ENCODE peak calls at places on chromosomes 13 and 19, in six cellular contexts. One of them, this sample, is unnamed.

GRCh38 chr13:60617863-60618733 is 221.1 kb downstream of the TDRD3 start:
- DNase-seq in mesendoderm: peak; percentile 80
- DNase-seq in trophoblast cell: no peak
- DNase-seq in H1: peak; percentile 54
- DNase-seq in neuronal stem cell: no peak
- DNase-seq in IMR-90: peak; percentile 36
- DNase-seq in this sample: peak; percentile 13

GRCh38 chr19:4014541-4015491 is 7.3 kb downstream of the PIAS4 start:
- DNase-seq in mesendoderm: peak; percentile 45
- DNase-seq in IMR-90: no peak
- DNase-seq in trophoblast cell: no peak
- DNase-seq in neuronal stem cell: no peak
- DNase-seq in H1: peak; percentile 87
- DNase-seq in this sample: no peak

GRCh38 chr13:97142452-97142851 is 79.7 kb upstream of the MBNL2 start:
- DNase-seq in mesendoderm: peak; percentile 77
- DNase-seq in H1: no peak
- DNase-seq in neuronal stem cell: no peak
- DNase-seq in trophoblast cell: peak; percentile 63
- DNase-seq in IMR-90: no peak
- DNase-seq in this sample: peak; percentile 66

GRCh38 chr13:99086869-99087129 is 108.9 kb upstream of the DOCK9 start:
- DNase-seq in mesendoderm: peak; percentile 41
- DNase-seq in trophoblast cell: no peak
- DNase-seq in IMR-90: no peak
- DNase-seq in neuronal stem cell: peak; percentile 31
- DNase-seq in H1: no peak
- DNase-seq in this sample: no peak

GRCh38 chr13:30421093-30422055 is 919 bp upstream of the UBE2L5 start:
- DNase-seq in mesendoderm: peak; percentile 83
- DNase-seq in neuronal stem cell: peak; percentile 74
- DNase-seq in IMR-90: peak; percentile 80
- DNase-seq in trophoblast cell: peak; percentile 87
- DNase-seq in H1: peak; percentile 78
- DNase-seq in this sample: peak; percentile 91

GRCh38 chr13:51804295-51805172 is 571 bp upstream of the DHRS12 start:
- DNase-seq in neuronal stem cell: no peak
- DNase-seq in IMR-90: no peak
- DNase-seq in H1: no peak
- DNase-seq in trophoblast cell: no peak
- DNase-seq in mesendoderm: no peak
- DNase-seq in this sample: no peak

GRCh38 chr13:102693250-102693649 is 1.6 kb downstream of the METTL21C start:
- DNase-seq in mesendoderm: no peak
- DNase-seq in H1: no peak
- DNase-seq in IMR-90: no peak
- DNase-seq in neuronal stem cell: no peak
- DNase-seq in trophoblast cell: no peak
- DNase-seq in this sample: no peak

GRCh38 chr13:51266642-51267041 is 44.4 kb downstream of the FAM124A start:
- DNase-seq in neuronal stem cell: no peak
- DNase-seq in IMR-90: no peak
- DNase-seq in mesendoderm: no peak
- DNase-seq in H1: no peak
- DNase-seq in trophoblast cell: no peak
- DNase-seq in this sample: no peak

GRCh38 chr13:41562083-41562482 is 104.7 kb downstream of the RGCC start:
- DNase-seq in IMR-90: peak; percentile 92
- DNase-seq in trophoblast cell: peak; percentile 22
- DNase-seq in mesendoderm: no peak
- DNase-seq in H1: no peak
- DNase-seq in neuronal stem cell: no peak
- DNase-seq in this sample: peak; percentile 69

GRCh38 chr19:14073232-14073924 is 792 bp downstream of the MISP3 start:
- DNase-seq in mesendoderm: peak; percentile 72
- DNase-seq in neuronal stem cell: peak; percentile 75
- DNase-seq in IMR-90: peak; percentile 82
- DNase-seq in trophoblast cell: peak; percentile 41
- DNase-seq in H1: peak; percentile 86
- DNase-seq in this sample: peak; percentile 75

GRCh38 chr19:51651216-51651846 is 4.7 kb upstream of the SIGLEC14 start:
- DNase-seq in IMR-90: no peak
- DNase-seq in neuronal stem cell: no peak
- DNase-seq in trophoblast cell: no peak
- DNase-seq in mesendoderm: no peak
- DNase-seq in H1: no peak
- DNase-seq in this sample: no peak

GRCh38 chr19:42440357-42441046 is 2.2 kb downstream of the CXCL17 start:
- DNase-seq in trophoblast cell: peak; percentile 51
- DNase-seq in neuronal stem cell: peak; percentile 68
- DNase-seq in mesendoderm: peak; percentile 74
- DNase-seq in IMR-90: peak; percentile 59
- DNase-seq in H1: peak; percentile 93
- DNase-seq in this sample: peak; percentile 61

GRCh38 chr19:42363614-42364346 is 26.3 kb downstream of the CNFN start:
- DNase-seq in mesendoderm: no peak
- DNase-seq in H1: no peak
- DNase-seq in IMR-90: no peak
- DNase-seq in neuronal stem cell: no peak
- DNase-seq in trophoblast cell: no peak
- DNase-seq in this sample: no peak

GRCh38 chr13:107329991-107330390 is 762.1 kb upstream of the ARGLU1 start:
- DNase-seq in H1: no peak
- DNase-seq in neuronal stem cell: no peak
- DNase-seq in mesendoderm: no peak
- DNase-seq in trophoblast cell: no peak
- DNase-seq in IMR-90: peak; percentile 34
- DNase-seq in this sample: peak; percentile 37

GRCh38 chr13:83125791-83126190 is 756.5 kb downstream of the SLITRK1 start:
- DNase-seq in IMR-90: no peak
- DNase-seq in neuronal stem cell: no peak
- DNase-seq in trophoblast cell: no peak
- DNase-seq in mesendoderm: no peak
- DNase-seq in H1: no peak
- DNase-seq in this sample: no peak

GRCh38 chr13:86945596-86945995 is 725.6 kb upstream of the SLITRK5 start:
- DNase-seq in neuronal stem cell: no peak
- DNase-seq in H1: no peak
- DNase-seq in mesendoderm: no peak
- DNase-seq in trophoblast cell: no peak
- DNase-seq in IMR-90: no peak
- DNase-seq in this sample: no peak

GRCh38 chr13:73722120-73722519 is 412.1 kb downstream of the KLF12 start:
- DNase-seq in H1: no peak
- DNase-seq in trophoblast cell: no peak
- DNase-seq in IMR-90: peak; percentile 77
- DNase-seq in neuronal stem cell: no peak
- DNase-seq in mesendoderm: peak; percentile 63
- DNase-seq in this sample: peak; percentile 45

GRCh38 chr19:41354343-41354974 is 737 bp upstream of the TGFB1 start:
- DNase-seq in H1: no peak
- DNase-seq in IMR-90: no peak
- DNase-seq in trophoblast cell: no peak
- DNase-seq in neuronal stem cell: no peak
- DNase-seq in mesendoderm: no peak
- DNase-seq in this sample: no peak

GRCh38 chr19:2083174-2083854 is 12.8 kb downstream of the MOB3A start:
- DNase-seq in trophoblast cell: no peak
- DNase-seq in H1: no peak
- DNase-seq in IMR-90: no peak
- DNase-seq in mesendoderm: no peak
- DNase-seq in neuronal stem cell: no peak
- DNase-seq in this sample: no peak

DNA sequence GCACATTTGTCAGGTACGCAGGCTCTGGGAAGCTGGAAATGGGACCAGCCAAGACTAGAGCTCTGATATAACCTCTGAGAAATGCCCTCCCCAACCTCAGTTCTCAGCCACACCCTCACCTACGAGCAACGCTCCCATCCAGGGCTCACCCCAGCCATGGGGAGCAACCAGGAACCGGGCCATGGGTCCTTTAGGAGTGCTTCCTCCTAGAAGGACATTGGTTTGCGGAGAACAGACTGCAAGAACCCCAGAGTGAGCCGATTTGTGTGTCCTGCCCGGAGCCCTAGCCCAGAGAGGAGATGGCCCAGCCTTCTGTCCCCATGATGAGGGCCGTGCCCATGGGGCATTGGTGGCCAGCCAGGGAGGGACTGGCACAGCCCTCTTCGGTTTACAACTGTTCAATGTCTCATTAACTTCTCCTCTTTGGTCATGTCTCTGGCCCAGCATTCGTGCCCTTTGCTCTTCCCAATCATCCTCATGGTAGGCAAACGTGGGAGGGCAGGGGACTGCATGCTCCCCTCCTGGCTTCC is 32.9 kb upstream of the IGSF23 start:
- DNase-seq in mesendoderm: no peak
- DNase-seq in H1: no peak
- DNase-seq in trophoblast cell: no peak
- DNase-seq in IMR-90: no peak
- DNase-seq in neuronal stem cell: no peak
- DNase-seq in this sample: no peak
- H3K79me1 ChIP-seq in mesendoderm: no peaks in the 10 kb centered on the region
- H3K79me1 ChIP-seq in H1: no peaks in the 10 kb centered on the region
- H3K79me1 ChIP-seq in trophoblast cell: no peaks in the 10 kb centered on the region
- H3K79me1 ChIP-seq in IMR-90: no peaks in the 10 kb centered on the region
- H3K79me1 ChIP-seq in neuronal stem cell: no peaks in the 10 kb centered on the region
- H3K79me1 ChIP-seq in this sample: no peaks in the 10 kb centered on the region

GRCh38 chr19:48754950-48755645 is at the start of gene FGF21:
- DNase-seq in mesendoderm: peak; percentile 75
- DNase-seq in IMR-90: no peak
- DNase-seq in H1: no peak
- DNase-seq in neuronal stem cell: no peak
- DNase-seq in trophoblast cell: no peak
- DNase-seq in this sample: no peak

GRCh38 chr19:48750351-48750750 is 2.1 kb downstream of the FUT1 start:
- DNase-seq in IMR-90: no peak
- DNase-seq in neuronal stem cell: no peak
- DNase-seq in mesendoderm: no peak
- DNase-seq in trophoblast cell: no peak
- DNase-seq in H1: no peak
- DNase-seq in this sample: no peak

GRCh38 chr19:48751835-48752510 is 468 bp downstream of the FUT1 start:
- DNase-seq in trophoblast cell: no peak
- DNase-seq in mesendoderm: peak; percentile 65
- DNase-seq in IMR-90: no peak
- DNase-seq in neuronal stem cell: no peak
- DNase-seq in H1: no peak
- DNase-seq in this sample: no peak

GRCh38 chr19:48750771-48751504 is 1.5 kb downstream of the FUT1 start:
- DNase-seq in mesendoderm: no peak
- DNase-seq in H1: no peak
- DNase-seq in IMR-90: no peak
- DNase-seq in trophoblast cell: no peak
- DNase-seq in neuronal stem cell: no peak
- DNase-seq in this sample: no peak

DNA sequence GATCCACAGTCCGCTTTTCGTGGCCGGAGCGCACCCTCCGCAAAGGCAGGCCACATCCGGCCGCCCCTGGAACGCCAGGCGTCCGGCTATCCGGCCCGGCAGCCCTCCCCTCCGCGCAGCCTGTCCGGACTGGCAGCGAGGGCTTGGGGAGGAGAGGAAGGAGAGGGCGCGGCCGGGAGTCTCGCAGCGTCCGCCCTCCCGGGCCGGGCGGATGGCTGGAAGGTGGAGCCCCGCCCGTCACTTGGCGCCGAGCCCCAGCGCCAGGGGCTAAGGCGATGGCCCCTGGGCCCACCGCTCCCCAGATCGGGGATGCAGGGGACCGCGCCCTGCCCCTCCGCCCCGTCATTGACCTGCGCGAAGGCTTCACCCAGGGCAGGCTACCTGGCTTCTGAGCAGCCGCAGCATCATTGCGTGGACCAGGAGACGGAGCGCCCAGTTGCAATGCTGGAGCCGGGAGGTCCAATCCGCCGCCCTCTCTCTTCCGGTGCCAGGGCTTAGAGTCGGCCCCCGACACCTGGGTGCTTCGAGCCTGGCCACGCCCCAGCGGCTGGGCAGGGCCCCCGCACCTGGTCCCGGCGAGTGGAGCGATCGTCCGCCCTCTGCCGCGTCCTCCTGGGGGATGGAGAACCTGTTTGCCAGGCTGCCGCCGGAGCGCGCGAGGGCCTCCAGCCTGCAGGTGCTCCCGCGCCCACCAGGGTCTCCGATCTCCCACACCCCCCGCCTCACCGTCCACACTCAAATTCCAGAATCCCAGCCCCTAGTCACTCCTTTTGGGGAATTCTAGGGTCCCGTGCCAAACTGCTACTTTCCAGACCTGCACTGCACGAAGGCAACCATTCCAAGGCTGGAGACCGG is at the start of gene FUT1:
- DNase-seq in IMR-90: no peak
- DNase-seq in neuronal stem cell: no peak
- DNase-seq in mesendoderm: peak; percentile 94
- DNase-seq in trophoblast cell: peak; percentile 69
- DNase-seq in H1: peak; percentile 94
- DNase-seq in this sample: peak; percentile 39
- H3K27ac ChIP-seq in IMR-90: no peak within 1 kb of the TSS
- H3K27ac ChIP-seq in neuronal stem cell: no peak within 1 kb of the TSS
- H3K27ac ChIP-seq in mesendoderm: no peak within 1 kb of the TSS
- H3K27ac ChIP-seq in trophoblast cell: no peak within 1 kb of the TSS
- H3K27ac ChIP-seq in H1: peak within 1 kb of the TSS; percentile 64
- H3K27ac ChIP-seq in this sample: no peak within 1 kb of the TSS

GRCh38 chr19:11995174-11995573 is 30.3 kb downstream of the ZNF763 start:
- DNase-seq in neuronal stem cell: no peak
- DNase-seq in H1: no peak
- DNase-seq in mesendoderm: peak; percentile 79
- DNase-seq in IMR-90: peak; percentile 51
- DNase-seq in trophoblast cell: no peak
- DNase-seq in this sample: peak; percentile 53
- H3K36me3 ChIP-seq in neuronal stem cell: peaks cover 10% of the 10 kb centered on the region
- H3K36me3 ChIP-seq in H1: no peaks in the 10 kb centered on the region
- H3K36me3 ChIP-seq in mesendoderm: no peaks in the 10 kb centered on the region
- H3K36me3 ChIP-seq in IMR-90: peaks cover 1% of the 10 kb centered on the region
- H3K36me3 ChIP-seq in trophoblast cell: peaks cover 5% of the 10 kb centered on the region
- H3K36me3 ChIP-seq in this sample: no peaks in the 10 kb centered on the region

GRCh38 chr13:33953203-33953602 is 135.3 kb downstream of the RFC3 start:
- DNase-seq in trophoblast cell: no peak
- DNase-seq in IMR-90: peak; percentile 26
- DNase-seq in neuronal stem cell: no peak
- DNase-seq in mesendoderm: no peak
- DNase-seq in H1: no peak
- DNase-seq in this sample: no peak

GRCh38 chr13:33958964-33959363 is 141.0 kb downstream of the RFC3 start:
- DNase-seq in IMR-90: no peak
- DNase-seq in H1: no peak
- DNase-seq in neuronal stem cell: no peak
- DNase-seq in trophoblast cell: no peak
- DNase-seq in mesendoderm: no peak
- DNase-seq in this sample: no peak

GRCh38 chr13:33953781-33954180 is 135.8 kb downstream of the RFC3 start:
- DNase-seq in H1: no peak
- DNase-seq in mesendoderm: no peak
- DNase-seq in trophoblast cell: no peak
- DNase-seq in neuronal stem cell: no peak
- DNase-seq in IMR-90: no peak
- DNase-seq in this sample: no peak

GRCh38 chr13:33963134-33963533 is 145.2 kb downstream of the RFC3 start:
- DNase-seq in trophoblast cell: no peak
- DNase-seq in H1: no peak
- DNase-seq in IMR-90: no peak
- DNase-seq in mesendoderm: no peak
- DNase-seq in neuronal stem cell: no peak
- DNase-seq in this sample: no peak

GRCh38 chr13:33957497-33957905 is 139.6 kb downstream of the RFC3 start:
- DNase-seq in mesendoderm: no peak
- DNase-seq in trophoblast cell: no peak
- DNase-seq in H1: no peak
- DNase-seq in neuronal stem cell: no peak
- DNase-seq in IMR-90: no peak
- DNase-seq in this sample: no peak
- H3K79me1 ChIP-seq in mesendoderm: no peaks in the 10 kb centered on the region
- H3K79me1 ChIP-seq in trophoblast cell: no peaks in the 10 kb centered on the region
- H3K79me1 ChIP-seq in H1: no peaks in the 10 kb centered on the region
- H3K79me1 ChIP-seq in neuronal stem cell: no peaks in the 10 kb centered on the region
- H3K79me1 ChIP-seq in IMR-90: no peaks in the 10 kb centered on the region
- H3K79me1 ChIP-seq in this sample: no peaks in the 10 kb centered on the region